ENCODE peak calls at places on chromosomes 16 and 17, in six cellular contexts. One of them, this sample, is unnamed.

GRCh38 chr16:27226976-27227705 is 23.8 kb downstream of the KDM8 start:
- DNase-seq in NCI-H1105 treated with DMSO at 0.1 percent for 48 hours: no peak
- DNase-seq in activated effector memory CD4-positive, alpha-beta T cell treated with Interleukin-2 at 50 U/mL for 16 hours: no peak
- DNase-seq in dermis blood vessel endothelial cell: no peak
- DNase-seq in choroid plexus epithelial cell: no peak
- DNase-seq in AG08395: no peak
- DNase-seq in this sample: no peak

GRCh38 chr17:49730078-49730786 is 22.5 kb upstream of the SLC35B1 start:
- DNase-seq in NCI-H1105 treated with DMSO at 0.1 percent for 48 hours: no peak
- DNase-seq in activated effector memory CD4-positive, alpha-beta T cell treated with Interleukin-2 at 50 U/mL for 16 hours: no peak
- DNase-seq in dermis blood vessel endothelial cell: peak; percentile 81
- DNase-seq in choroid plexus epithelial cell: peak; percentile 94
- DNase-seq in AG08395: peak; percentile 88
- DNase-seq in this sample: peak; percentile 69

GRCh38 chr17:54426287-54426886 is 474.3 kb upstream of the TOM1L1 start:
- DNase-seq in NCI-H1105 treated with DMSO at 0.1 percent for 48 hours: peak; percentile 42
- DNase-seq in activated effector memory CD4-positive, alpha-beta T cell treated with Interleukin-2 at 50 U/mL for 16 hours: no peak
- DNase-seq in dermis blood vessel endothelial cell: no peak
- DNase-seq in choroid plexus epithelial cell: no peak
- DNase-seq in AG08395: no peak
- DNase-seq in this sample: no peak

GRCh38 chr16:56355221-56355620 is 70.1 kb downstream of the AMFR start:
- DNase-seq in NCI-H1105 treated with DMSO at 0.1 percent for 48 hours: no peak
- DNase-seq in activated effector memory CD4-positive, alpha-beta T cell treated with Interleukin-2 at 50 U/mL for 16 hours: no peak
- DNase-seq in dermis blood vessel endothelial cell: no peak
- DNase-seq in choroid plexus epithelial cell: no peak
- DNase-seq in AG08395: no peak
- DNase-seq in this sample: no peak

GRCh38 chr16:19410435-19411153 is 7.1 kb upstream of the TMC5 start:
- DNase-seq in NCI-H1105 treated with DMSO at 0.1 percent for 48 hours: no peak
- DNase-seq in activated effector memory CD4-positive, alpha-beta T cell treated with Interleukin-2 at 50 U/mL for 16 hours: no peak
- DNase-seq in dermis blood vessel endothelial cell: peak; percentile 28
- DNase-seq in choroid plexus epithelial cell: no peak
- DNase-seq in AG08395: peak; percentile 21
- DNase-seq in this sample: no peak

GRCh38 chr17:73122953-73123605 is 30.6 kb upstream of the SLC39A11 start:
- DNase-seq in NCI-H1105 treated with DMSO at 0.1 percent for 48 hours: no peak
- DNase-seq in activated effector memory CD4-positive, alpha-beta T cell treated with Interleukin-2 at 50 U/mL for 16 hours: no peak
- DNase-seq in dermis blood vessel endothelial cell: no peak
- DNase-seq in choroid plexus epithelial cell: no peak
- DNase-seq in AG08395: no peak
- DNase-seq in this sample: no peak

GRCh38 chr17:46943511-46944393 is 20.8 kb downstream of the GOSR2 start:
- DNase-seq in NCI-H1105 treated with DMSO at 0.1 percent for 48 hours: peak; percentile 13
- DNase-seq in activated effector memory CD4-positive, alpha-beta T cell treated with Interleukin-2 at 50 U/mL for 16 hours: no peak
- DNase-seq in dermis blood vessel endothelial cell: peak; percentile 42
- DNase-seq in choroid plexus epithelial cell: peak; percentile 55
- DNase-seq in AG08395: peak; percentile 36
- DNase-seq in this sample: peak; percentile 37

GRCh38 chr16:89623511-89624232 is 10.2 kb downstream of the DPEP1 start:
- DNase-seq in NCI-H1105 treated with DMSO at 0.1 percent for 48 hours: no peak
- DNase-seq in activated effector memory CD4-positive, alpha-beta T cell treated with Interleukin-2 at 50 U/mL for 16 hours: no peak
- DNase-seq in dermis blood vessel endothelial cell: peak; percentile 70
- DNase-seq in choroid plexus epithelial cell: peak; percentile 53
- DNase-seq in AG08395: peak; percentile 46
- DNase-seq in this sample: no peak

GRCh38 chr16:85651822-85652430 is 36.8 kb downstream of the GINS2 start:
- DNase-seq in NCI-H1105 treated with DMSO at 0.1 percent for 48 hours: no peak
- DNase-seq in activated effector memory CD4-positive, alpha-beta T cell treated with Interleukin-2 at 50 U/mL for 16 hours: no peak
- DNase-seq in dermis blood vessel endothelial cell: no peak
- DNase-seq in choroid plexus epithelial cell: peak; percentile 12
- DNase-seq in AG08395: no peak
- DNase-seq in this sample: no peak

GRCh38 chr16:5551909-5552308 is 454.3 kb upstream of the EEF2KMT start:
- DNase-seq in NCI-H1105 treated with DMSO at 0.1 percent for 48 hours: no peak
- DNase-seq in activated effector memory CD4-positive, alpha-beta T cell treated with Interleukin-2 at 50 U/mL for 16 hours: no peak
- DNase-seq in dermis blood vessel endothelial cell: no peak
- DNase-seq in choroid plexus epithelial cell: no peak
- DNase-seq in AG08395: no peak
- DNase-seq in this sample: no peak

GRCh38 chr17:41959336-41960095 is 7.1 kb upstream of the CNP start:
- DNase-seq in NCI-H1105 treated with DMSO at 0.1 percent for 48 hours: peak; percentile 26
- DNase-seq in activated effector memory CD4-positive, alpha-beta T cell treated with Interleukin-2 at 50 U/mL for 16 hours: no peak
- DNase-seq in dermis blood vessel endothelial cell: peak; percentile 74
- DNase-seq in choroid plexus epithelial cell: peak; percentile 77
- DNase-seq in AG08395: peak; percentile 44
- DNase-seq in this sample: peak; percentile 64

GRCh38 chr16:3824121-3824795 is 56.3 kb downstream of the CREBBP start:
- DNase-seq in NCI-H1105 treated with DMSO at 0.1 percent for 48 hours: no peak
- DNase-seq in activated effector memory CD4-positive, alpha-beta T cell treated with Interleukin-2 at 50 U/mL for 16 hours: no peak
- DNase-seq in dermis blood vessel endothelial cell: no peak
- DNase-seq in choroid plexus epithelial cell: no peak
- DNase-seq in AG08395: no peak
- DNase-seq in this sample: no peak

GRCh38 chr17:82457071-82457789 is 1.3 kb upstream of the NARF start:
- DNase-seq in NCI-H1105 treated with DMSO at 0.1 percent for 48 hours: no peak
- DNase-seq in activated effector memory CD4-positive, alpha-beta T cell treated with Interleukin-2 at 50 U/mL for 16 hours: no peak
- DNase-seq in dermis blood vessel endothelial cell: no peak
- DNase-seq in choroid plexus epithelial cell: no peak
- DNase-seq in AG08395: no peak
- DNase-seq in this sample: peak; percentile 26

This sample was measured in globus pallidus.